ENCODE peak calls at places on chromosome 5, in six cellular contexts. P, X, A, D, C and J are unnamed samples. For H3K36me3, the result is how much of the 10 kb centered on the place peaks cover.

GRCh38 chr5:10463566-10463965 is 21.9 kb downstream of the ROPN1L start:
- DNase-seq in P (no peak), X (no peak), D (no peak), C (no peak), A (no peak), J (no peak)

GRCh38 chr5:40477856-40478546 is 201.7 kb upstream of the PTGER4 start:
- DNase-seq in X (no peak), A (no peak), C (no peak), D (no peak), P (peak), J (no peak)

GRCh38 chr5:73522989-73523388 is 24.7 kb downstream of the BTF3 start:
- DNase-seq in A (no peak), P (peak), D (no peak), C (no peak), X (no peak), J (no peak)

GRCh38 chr5:470961-471749 is 28.2 kb downstream of the EXOC3 start:
- DNase-seq in C (no peak), X (no peak), A (no peak), P (no peak), D (peak), J (no peak)

GRCh38 chr5:169300468-169301385 is at the start of gene SLIT3:
- DNase-seq in P (peak), X (peak), C (peak), D (peak), A (peak), J (peak)

GRCh38 chr5:138408023-138408422 is 30.8 kb upstream of the REEP2 start:
- DNase-seq in P (no peak), X (no peak), C (no peak), D (no peak), A (no peak), J (no peak)

GRCh38 chr5:91170266-91170665 is 212.9 kb downstream of the ARRDC3 start:
- DNase-seq in A (no peak), D (no peak), X (no peak), C (no peak), P (peak), J (no peak)

GRCh38 chr5:78574157-78574673 is 74.4 kb downstream of the LHFPL2 start:
- DNase-seq in D (no peak), C (no peak), A (no peak), X (no peak), P (no peak), J (no peak)

GRCh38 chr5:31502506-31502905 is 29.4 kb downstream of the DROSHA start:
- DNase-seq in C (no peak), P (no peak), D (no peak), A (no peak), X (no peak), J (no peak)
- H3K36me3 ChIP-seq in C (half or more), P (under half), D (under half), A (half or more), X (under half), J (under half)

GRCh38 chr5:137316346-137316736 is 182.8 kb downstream of the SPOCK1 start:
- DNase-seq in C (no peak), A (no peak), X (no peak), P (no peak), D (no peak), J (no peak)

GRCh38 chr5:137325721-137326120 is 173.4 kb downstream of the SPOCK1 start:
- DNase-seq in D (no peak), P (no peak), A (no peak), X (no peak), C (no peak), J (no peak)

GRCh38 chr5:137318027-137318426 is 181.1 kb downstream of the SPOCK1 start:
- DNase-seq in D (no peak), P (no peak), X (no peak), A (no peak), C (no peak), J (no peak)

GRCh38 chr5:137315534-137316345 is 183.4 kb downstream of the SPOCK1 start:
- DNase-seq in P (no peak), X (peak), C (no peak), D (no peak), A (no peak), J (no peak)

GRCh38 chr5:137320056-137321045 is 178.8 kb downstream of the SPOCK1 start:
- DNase-seq in A (peak), P (peak), X (peak), D (peak), C (no peak), J (peak)
- TF ChIP-seq CTCF in A (peak), P (peak), X (peak), D (peak), C (peak), J (peak)

GRCh38 chr5:113575074-113575473 is 61.6 kb downstream of the YTHDC2 start:
- DNase-seq in X (no peak), A (no peak), C (no peak), P (no peak), D (no peak), J (no peak)
- H3K36me3 ChIP-seq in X (under half), A (half or more), C (under half), P (under half), D (under half), J (under half)

DNA sequence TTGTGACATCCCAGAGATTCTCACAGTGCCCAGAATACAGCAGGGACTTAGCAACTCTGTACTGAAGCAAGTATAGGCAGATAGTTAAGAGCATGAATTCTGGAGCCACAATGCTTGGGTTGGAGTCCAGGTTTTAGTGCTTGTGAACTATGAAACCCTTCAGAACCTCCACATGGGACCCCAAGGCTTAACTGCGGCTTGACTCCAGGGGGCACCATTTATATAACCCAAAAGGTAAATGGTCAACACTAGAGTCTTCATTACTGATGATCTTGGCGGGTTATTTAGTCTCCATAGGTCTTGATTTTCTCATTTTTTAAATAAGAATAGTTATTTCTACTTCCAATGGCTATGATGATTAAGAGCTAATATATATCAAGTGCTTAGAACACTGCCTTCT is 390.3 kb downstream of the TAF11L14 start:
- DNase-seq in X (no peak), D (no peak), C (no peak), P (no peak), A (no peak), J (no peak)
- TF ChIP-seq CTCF in X (no peak), D (no peak), C (no peak), P (no peak), A (no peak), J (no peak)

GRCh38 chr5:143306040-143306439 is 97.4 kb downstream of the NR3C1 start:
- DNase-seq in D (no peak), P (no peak), C (no peak), X (no peak), A (no peak), J (no peak)

GRCh38 chr5:143311428-143311827 is 92.1 kb downstream of the NR3C1 start:
- DNase-seq in P (peak), D (no peak), X (no peak), C (no peak), A (no peak), J (no peak)

GRCh38 chr5:143311955-143312354 is 91.5 kb downstream of the NR3C1 start:
- DNase-seq in D (no peak), X (no peak), P (no peak), C (no peak), A (no peak), J (no peak)

GRCh38 chr5:143309661-143310431 is 93.6 kb downstream of the NR3C1 start:
- DNase-seq in A (no peak), P (peak), C (no peak), X (no peak), D (no peak), J (no peak)

DNA sequence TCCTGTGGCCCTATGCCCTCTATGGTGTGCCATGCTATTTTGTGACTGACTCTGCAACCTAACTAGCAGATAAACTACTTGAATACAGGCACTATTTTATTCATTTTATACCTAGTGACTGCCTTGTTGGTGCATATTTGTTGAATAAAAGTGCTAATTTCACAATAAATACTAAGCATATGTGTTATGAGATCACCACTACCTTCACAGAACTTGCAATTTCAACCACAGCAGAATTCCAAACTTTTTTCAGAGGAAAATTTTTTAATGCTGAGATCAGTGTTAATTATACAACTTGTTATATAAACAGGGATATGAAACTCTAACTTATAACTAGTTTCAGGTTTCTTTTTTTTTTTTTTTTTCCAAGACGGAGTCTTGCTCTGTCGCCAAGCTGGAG is 94.8 kb downstream of the NR3C1 start:
- DNase-seq in C (no peak), X (no peak), P (no peak), A (no peak), D (no peak), J (no peak)
- H3K36me3 ChIP-seq in C (half or more), X (under half), P (under half), A (half or more), D (under half), J (under half)

GRCh38 chr5:179778591-179778990 is 15.2 kb upstream of the LTC4S start:
- DNase-seq in A (no peak), C (peak), X (no peak), D (no peak), P (no peak), J (no peak)
- TF ChIP-seq CTCF in A (no peak), C (no peak), X (no peak), D (no peak), P (no peak), J (no peak)

GRCh38 chr5:65992630-65993029 is 66.3 kb downstream of the ERBIN start:
- DNase-seq in X (no peak), P (no peak), A (no peak), C (no peak), D (no peak), J (no peak)

GRCh38 chr5:65986050-65986451 is 59.7 kb downstream of the ERBIN start:
- DNase-seq in D (no peak), P (peak), C (no peak), X (no peak), A (no peak), J (no peak)

GRCh38 chr5:65986796-65987195 is 60.4 kb downstream of the ERBIN start:
- DNase-seq in D (no peak), P (no peak), C (no peak), A (no peak), X (no peak), J (no peak)

GRCh38 chr5:65987982-65988381 is 61.6 kb downstream of the ERBIN start:
- DNase-seq in C (no peak), D (no peak), A (no peak), P (no peak), X (no peak), J (no peak)

DNA sequence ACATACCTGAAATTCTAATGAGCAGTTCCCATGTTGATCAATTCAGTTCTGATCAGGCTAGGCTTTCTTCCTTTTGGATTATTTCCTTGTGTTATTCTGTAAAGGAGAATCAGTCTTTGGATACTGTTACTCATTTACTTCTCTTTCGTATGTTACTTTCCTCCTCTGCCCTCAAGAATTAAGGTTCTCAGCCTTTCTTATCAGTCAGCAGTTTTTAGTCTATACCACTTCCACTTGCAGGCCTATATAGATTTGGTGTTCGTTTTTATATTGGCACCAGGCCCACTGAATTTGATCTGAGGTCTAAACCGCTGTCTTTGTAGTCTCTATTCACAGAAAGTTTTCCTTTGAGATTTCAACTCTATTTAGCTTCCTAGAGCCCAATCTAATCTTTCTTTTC is 62.7 kb downstream of the ERBIN start:
- DNase-seq in C (no peak), X (no peak), P (no peak), A (no peak), D (no peak), J (no peak)
- H3K36me3 ChIP-seq in C (under half), X (under half), P (under half), A (under half), D (under half), J (under half)

GRCh38 chr5:157651623-157652376 is 438 bp downstream of the SOX30 start:
- DNase-seq in C (peak), A (peak), X (peak), D (peak), P (peak), J (peak)
- TF ChIP-seq CTCF in C (peak), A (no peak), X (no peak), D (no peak), P (peak), J (peak)

GRCh38 chr5:146233441-146233840 is 30.0 kb downstream of the RBM27 start:
- DNase-seq in C (no peak), X (no peak), P (no peak), A (peak), D (no peak), J (no peak)
- H3K36me3 ChIP-seq in C (half or more), X (under half), P (under half), A (half or more), D (under half), J (under half)